ENCODE peak calls at places on chromosomes 11 and 22, in five cellular contexts. One of them, this sample, is unnamed.

GRCh38 chr11:90747057-90747456 is 524.2 kb upstream of the CHORDC1 start:
- DNase-seq in neural progenitor cell: no peak
- DNase-seq in H1: no peak
- DNase-seq in neuronal stem cell: no peak
- DNase-seq in GM23248: no peak
- DNase-seq in this sample: no peak

GRCh38 chr11:95682552-95682951 is 107.0 kb downstream of the FAM76B start:
- DNase-seq in GM23248: peak
- DNase-seq in neuronal stem cell: no peak
- DNase-seq in neural progenitor cell: no peak
- DNase-seq in H1: no peak
- DNase-seq in this sample: no peak

GRCh38 chr11:75896843-75897419 is 81.9 kb downstream of the UVRAG start:
- DNase-seq in neural progenitor cell: peak
- DNase-seq in GM23248: peak
- DNase-seq in neuronal stem cell: peak
- DNase-seq in H1: no peak
- DNase-seq in this sample: no peak

GRCh38 chr11:19191530-19192169 is 10.1 kb downstream of the CSRP3 start:
- DNase-seq in neuronal stem cell: no peak
- DNase-seq in neural progenitor cell: no peak
- DNase-seq in H1: no peak
- DNase-seq in GM23248: no peak
- DNase-seq in this sample: no peak

GRCh38 chr11:40391679-40392078 is 1067.8 kb downstream of the LRRC4C start:
- DNase-seq in H1: no peak
- DNase-seq in GM23248: no peak
- DNase-seq in neural progenitor cell: no peak
- DNase-seq in neuronal stem cell: no peak
- DNase-seq in this sample: no peak

GRCh38 chr11:10122337-10123197 is 171.5 kb downstream of the SBF2 start:
- DNase-seq in GM23248: peak
- DNase-seq in neural progenitor cell: no peak
- DNase-seq in neuronal stem cell: no peak
- DNase-seq in H1: no peak
- DNase-seq in this sample: no peak

GRCh38 chr11:134742956-134743808 is 331.1 kb upstream of the B3GAT1 start:
- DNase-seq in neuronal stem cell: no peak
- DNase-seq in GM23248: no peak
- DNase-seq in neural progenitor cell: no peak
- DNase-seq in H1: no peak
- DNase-seq in this sample: peak

GRCh38 chr11:70703141-70704052 is 305.1 kb downstream of the CTTN start:
- DNase-seq in GM23248: no peak
- DNase-seq in H1: no peak
- DNase-seq in neural progenitor cell: peak
- DNase-seq in neuronal stem cell: no peak
- DNase-seq in this sample: peak

GRCh38 chr11:36165638-36166389 is 123.4 kb downstream of the COMMD9 start:
- DNase-seq in GM23248: no peak
- DNase-seq in H1: no peak
- DNase-seq in neural progenitor cell: no peak
- DNase-seq in neuronal stem cell: no peak
- DNase-seq in this sample: no peak

GRCh38 chr22:22558071-22558971 is 744 bp downstream of the PRAME start:
- DNase-seq in GM23248: peak
- DNase-seq in neuronal stem cell: no peak
- DNase-seq in neural progenitor cell: no peak
- DNase-seq in H1: no peak
- DNase-seq in this sample: no peak

GRCh38 chr11:92008249-92008648 is 216.4 kb upstream of the FAT3 start:
- DNase-seq in H1: no peak
- DNase-seq in neuronal stem cell: no peak
- DNase-seq in GM23248: no peak
- DNase-seq in neural progenitor cell: no peak
- DNase-seq in this sample: no peak

GRCh38 chr22:29555065-29555644 is 1.6 kb upstream of the THOC5 start:
- DNase-seq in GM23248: peak
- DNase-seq in H1: no peak
- DNase-seq in neural progenitor cell: no peak
- DNase-seq in neuronal stem cell: no peak
- DNase-seq in this sample: no peak

GRCh38 chr22:37623075-37624016 is 14.7 kb downstream of the GGA1 start:
- DNase-seq in neuronal stem cell: peak
- DNase-seq in neural progenitor cell: peak
- DNase-seq in GM23248: peak
- DNase-seq in H1: no peak
- DNase-seq in this sample: peak

GRCh38 chr11:75369846-75370245 is 18.4 kb upstream of the ARRB1 start:
- DNase-seq in H1: no peak
- DNase-seq in neural progenitor cell: no peak
- DNase-seq in neuronal stem cell: no peak
- DNase-seq in GM23248: no peak
- DNase-seq in this sample: no peak

GRCh38 chr11:73393479-73394415 is 17.5 kb downstream of the RELT start:
- DNase-seq in GM23248: peak
- DNase-seq in neuronal stem cell: peak
- DNase-seq in H1: peak
- DNase-seq in neural progenitor cell: peak
- DNase-seq in this sample: peak

GRCh38 chr11:106077609-106078517 is at the start of gene AASDHPPT:
- DNase-seq in H1: no peak
- DNase-seq in GM23248: peak
- DNase-seq in neural progenitor cell: no peak
- DNase-seq in neuronal stem cell: no peak
- DNase-seq in this sample: peak

GRCh38 chr11:113022267-113022666 is 61.0 kb downstream of the NCAM1 start:
- DNase-seq in neuronal stem cell: no peak
- DNase-seq in GM23248: peak
- DNase-seq in neural progenitor cell: no peak
- DNase-seq in H1: no peak
- DNase-seq in this sample: no peak

GRCh38 chr22:45009881-45010531 is at the start of gene PHF21B:
- DNase-seq in neural progenitor cell: peak
- DNase-seq in GM23248: peak
- DNase-seq in H1: no peak
- DNase-seq in neuronal stem cell: peak
- DNase-seq in this sample: peak

GRCh38 chr22:38081636-38081940 is 2.4 kb downstream of the SLC16A8 start:
- DNase-seq in GM23248: no peak
- DNase-seq in neural progenitor cell: no peak
- DNase-seq in H1: no peak
- DNase-seq in neuronal stem cell: no peak
- DNase-seq in this sample: no peak

GRCh38 chr22:20141186-20142077 is 9.4 kb downstream of the CCDC188 start:
- DNase-seq in neuronal stem cell: no peak
- DNase-seq in GM23248: peak
- DNase-seq in neural progenitor cell: no peak
- DNase-seq in H1: no peak
- DNase-seq in this sample: no peak

GRCh38 chr11:12148882-12149281 is 38.5 kb downstream of the MICAL2 start:
- DNase-seq in H1: no peak
- DNase-seq in GM23248: no peak
- DNase-seq in neuronal stem cell: no peak
- DNase-seq in neural progenitor cell: no peak
- DNase-seq in this sample: no peak

DNA sequence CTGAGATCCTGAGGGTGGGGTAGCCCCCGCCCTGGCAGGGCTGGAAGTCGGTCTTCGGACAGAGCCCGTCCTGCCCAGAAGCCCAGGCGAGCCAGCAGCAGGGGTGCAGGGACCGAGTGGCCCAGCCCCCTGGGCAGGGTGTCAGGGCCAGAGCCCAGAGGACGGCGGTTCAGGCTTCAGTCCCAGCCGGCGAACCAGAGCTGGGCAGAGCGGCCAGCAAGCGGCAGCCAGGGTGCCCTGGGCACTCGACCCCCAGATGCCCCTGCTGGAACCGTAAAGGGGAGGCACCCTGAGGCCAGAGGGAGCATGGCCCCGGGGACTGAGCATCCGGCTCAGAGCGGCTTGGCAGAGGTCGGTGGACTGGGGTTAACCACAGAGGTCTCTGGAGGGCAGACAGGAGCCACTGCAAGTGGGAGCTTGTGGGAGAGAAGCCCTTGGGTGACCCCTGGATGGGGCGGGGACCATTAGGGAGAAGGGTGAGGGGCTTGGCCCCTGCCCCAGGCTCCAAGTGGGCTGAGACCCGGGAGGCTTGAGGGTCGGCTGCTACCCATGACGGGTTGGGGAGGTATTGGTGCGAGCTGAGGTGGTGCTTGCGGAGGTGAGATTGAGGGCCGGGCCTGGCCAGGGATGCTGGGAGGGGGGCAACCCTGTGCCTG is 15.9 kb downstream of the LSP1 start:
- DNase-seq in GM23248: no peak
- DNase-seq in neural progenitor cell: no peak
- DNase-seq in neuronal stem cell: no peak
- DNase-seq in H1: no peak
- DNase-seq in this sample: no peak
- H3K4me3 ChIP-seq in GM23248: no peak
- H3K4me3 ChIP-seq in neural progenitor cell: no peak
- H3K4me3 ChIP-seq in neuronal stem cell: no peak
- H3K4me3 ChIP-seq in H1: no peak
- H3K4me3 ChIP-seq in this sample: no peak

DNA sequence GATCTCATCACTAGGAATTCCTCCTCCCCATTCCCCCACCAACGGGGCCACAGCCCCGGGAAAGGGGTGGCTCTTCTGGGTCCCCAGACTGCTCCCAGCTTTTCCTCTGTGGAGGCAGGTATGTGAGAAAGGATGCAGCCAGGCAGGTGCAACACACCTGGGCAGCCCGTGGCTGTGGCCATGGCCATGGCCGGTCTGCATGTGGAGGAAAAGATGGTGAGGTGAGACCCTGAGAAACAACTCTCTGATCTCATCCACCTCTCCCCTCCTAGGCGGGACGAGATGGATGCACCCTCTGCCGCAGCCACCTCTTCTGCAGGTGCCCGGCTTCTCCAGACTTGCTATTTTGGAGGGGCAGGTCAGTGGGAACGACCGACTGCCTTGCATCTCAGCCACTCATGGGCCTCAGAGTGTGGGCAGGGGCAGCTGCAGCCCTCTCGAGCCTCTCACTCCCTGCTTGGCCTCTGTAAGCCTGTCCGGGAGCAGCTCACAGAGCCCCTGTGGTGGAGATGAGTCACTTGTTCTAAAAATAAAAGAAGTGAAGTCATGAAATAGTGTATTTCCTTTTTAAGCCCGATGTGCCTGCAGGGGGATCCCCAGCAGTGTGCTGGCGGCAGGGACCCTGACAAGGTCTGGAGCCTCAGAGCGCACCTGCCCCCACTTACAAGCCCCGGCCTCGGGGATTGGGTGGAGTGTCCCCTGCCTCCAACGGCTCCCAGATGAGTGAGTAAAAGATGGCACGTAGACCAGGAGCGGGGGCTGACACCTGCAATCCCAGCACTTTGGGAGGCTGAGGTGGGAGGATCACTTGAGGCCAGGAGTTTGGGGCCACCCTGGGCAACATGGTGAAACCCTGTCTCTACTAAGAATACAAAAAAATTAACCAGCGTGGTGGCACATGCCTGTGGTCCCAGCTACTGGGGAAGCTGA is 10.7 kb downstream of the SMIM38 start:
- DNase-seq in neuronal stem cell: no peak
- DNase-seq in GM23248: peak
- DNase-seq in neural progenitor cell: peak
- DNase-seq in H1: peak
- DNase-seq in this sample: no peak
- H3K4me2 ChIP-seq in neuronal stem cell: no peak
- H3K4me2 ChIP-seq in GM23248: peak
- H3K4me2 ChIP-seq in neural progenitor cell: no peak
- H3K4me2 ChIP-seq in H1: no peak
- H3K4me2 ChIP-seq in this sample: no peak

DNA sequence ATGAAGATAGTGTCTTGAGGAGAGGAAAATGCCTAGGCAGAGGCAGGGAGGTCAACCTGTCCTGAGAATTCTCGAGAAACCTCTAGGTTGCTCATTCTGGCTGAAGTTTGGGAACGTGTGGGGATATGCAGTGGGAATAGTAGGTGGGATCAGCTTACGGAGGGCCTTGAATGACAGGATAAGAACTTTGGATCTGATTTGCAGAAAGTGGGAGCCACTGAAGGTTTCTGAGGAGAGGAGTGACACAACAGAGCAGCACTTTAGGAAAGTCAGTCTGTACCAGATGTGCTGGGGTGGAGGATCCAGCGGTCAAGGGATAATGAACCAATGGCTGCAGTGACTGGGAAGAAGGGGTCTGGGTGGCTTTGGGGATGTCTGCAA is 2.4 kb downstream of the CD82 start:
- DNase-seq in neural progenitor cell: no peak
- DNase-seq in GM23248: no peak
- DNase-seq in neuronal stem cell: no peak
- DNase-seq in H1: no peak
- DNase-seq in this sample: no peak
- H3K4me3 ChIP-seq in neural progenitor cell: no peak
- H3K4me3 ChIP-seq in GM23248: no peak
- H3K4me3 ChIP-seq in neuronal stem cell: no peak
- H3K4me3 ChIP-seq in H1: no peak
- H3K4me3 ChIP-seq in this sample: peak

GRCh38 chr11:66473608-66474525 is 6.4 kb upstream of the DPP3 start:
- DNase-seq in GM23248: no peak
- DNase-seq in H1: no peak
- DNase-seq in neuronal stem cell: no peak
- DNase-seq in neural progenitor cell: no peak
- DNase-seq in this sample: no peak

GRCh38 chr11:66477256-66478201 is 2.7 kb upstream of the DPP3 start:
- DNase-seq in GM23248: no peak
- DNase-seq in H1: no peak
- DNase-seq in neural progenitor cell: no peak
- DNase-seq in neuronal stem cell: no peak
- DNase-seq in this sample: no peak

GRCh38 chr11:66476173-66476840 is 3.9 kb upstream of the DPP3 start:
- DNase-seq in neural progenitor cell: no peak
- DNase-seq in neuronal stem cell: no peak
- DNase-seq in GM23248: no peak
- DNase-seq in H1: no peak
- DNase-seq in this sample: no peak

GRCh38 chr11:66476841-66477251 is 3.4 kb upstream of the DPP3 start:
- DNase-seq in H1: no peak
- DNase-seq in neuronal stem cell: no peak
- DNase-seq in GM23248: no peak
- DNase-seq in neural progenitor cell: peak
- DNase-seq in this sample: no peak

DNA sequence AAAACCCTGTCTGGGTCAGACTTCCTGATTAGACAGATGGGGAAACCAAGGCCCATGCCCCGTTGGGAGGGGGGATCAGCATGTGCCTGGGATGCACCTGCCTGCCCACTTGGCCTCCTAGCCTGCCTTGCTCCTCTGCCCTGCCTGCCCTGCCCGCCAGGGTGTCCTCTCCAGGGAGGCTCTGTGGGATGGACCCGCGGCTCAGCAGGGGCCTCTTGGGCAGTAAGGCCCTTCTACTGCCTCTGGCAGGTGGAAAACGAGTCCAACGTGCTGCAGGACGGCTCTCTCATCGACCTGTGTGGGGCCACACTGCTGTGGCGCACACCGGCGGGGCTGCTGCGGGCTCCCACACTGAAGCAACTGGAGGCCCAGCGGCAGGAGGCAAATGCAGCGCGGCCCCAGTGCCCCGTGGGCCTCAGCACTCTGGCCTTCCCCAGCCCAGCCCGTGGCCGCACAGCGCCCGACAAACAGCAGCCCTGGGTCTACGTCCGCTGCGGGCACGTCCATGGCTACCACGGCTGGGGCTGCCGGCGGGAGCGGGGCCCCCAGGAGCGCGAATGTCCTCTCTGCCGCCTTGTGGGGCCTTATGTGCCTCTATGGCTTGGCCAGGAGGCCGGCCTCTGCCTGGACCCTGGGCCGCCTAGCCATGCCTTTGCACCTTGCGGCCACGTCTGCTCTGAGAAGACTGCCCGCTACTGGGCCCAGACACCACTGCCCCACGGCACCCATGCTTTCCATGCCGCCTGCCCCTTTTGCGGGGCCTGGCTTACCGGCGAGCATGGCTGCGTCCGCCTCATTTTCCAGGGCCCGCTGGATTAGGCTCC is 4.7 kb upstream of the DPP3 start:
- DNase-seq in GM23248: no peak
- DNase-seq in neural progenitor cell: no peak
- DNase-seq in H1: no peak
- DNase-seq in neuronal stem cell: no peak
- DNase-seq in this sample: no peak
- H3K4me2 ChIP-seq in GM23248: no peak
- H3K4me2 ChIP-seq in neural progenitor cell: no peak
- H3K4me2 ChIP-seq in H1: no peak
- H3K4me2 ChIP-seq in neuronal stem cell: no peak
- H3K4me2 ChIP-seq in this sample: no peak

This sample was measured in DND-41.